ENCODE peak calls at places on chromosomes 3 and 15, in eight cellular contexts. B is DND-41, N is ascending aorta, V is tibial artery, O is foreskin fibroblast, L is cardiac muscle cell, I is thoracic aorta, Y is GM12865. M is an unnamed sample.

GRCh38 chr3:192819001-192819569 is 91.7 kb upstream of the FGF12 start:
- DNase-seq in B (no peak), N (no peak), V (no peak), O (peak; percentile 78), L (peak; percentile 79), I (no peak), Y (peak; percentile 81), M (peak; percentile 83)

GRCh38 chr3:50245831-50246516 is 10.0 kb downstream of the GNAI2 start:
- DNase-seq in B (peak; percentile 93), N (peak; percentile 79), V (peak; percentile 92), O (peak; percentile 95), L (peak; percentile 92), I (peak; percentile 77), Y (peak; percentile 90), M (peak; percentile 90)

GRCh38 chr3:122576174-122576940 is 1.1 kb upstream of the PARP15 start:
- DNase-seq in B (no peak), N (no peak), V (no peak), O (peak; percentile 28), L (no peak), I (no peak), Y (peak; percentile 92), M (no peak)

GRCh38 chr3:44561076-44561475 is 6.1 kb downstream of the ZKSCAN7 start:
- DNase-seq in B (no peak), N (no peak), V (no peak), O (no peak), L (no peak), I (no peak), Y (no peak), M (no peak)

GRCh38 chr15:98567951-98568350 is 80.4 kb upstream of the IGF1R start:
- DNase-seq in B (no peak), N (no peak), V (no peak), O (no peak), L (peak; percentile 19), I (no peak), Y (no peak), M (peak; percentile 37)

GRCh38 chr15:35455201-35455600 is 90.8 kb downstream of the DPH6 start:
- DNase-seq in B (no peak), N (no peak), V (no peak), O (no peak), L (peak; percentile 8), I (no peak), Y (no peak), M (no peak)

GRCh38 chr3:13902648-13903238 is 22.9 kb upstream of the WNT7A start:
- DNase-seq in B (no peak), N (no peak), V (no peak), O (no peak), L (no peak), I (no peak), Y (no peak), M (no peak)

GRCh38 chr15:28003302-28004037 is 95.6 kb downstream of the OCA2 start:
- DNase-seq in B (no peak), N (no peak), V (no peak), O (no peak), L (no peak), I (no peak), Y (no peak), M (no peak)

GRCh38 chr3:45887759-45888511 is 1.6 kb downstream of the CCR9 start:
- DNase-seq in B (no peak), N (no peak), V (no peak), O (no peak), L (no peak), I (no peak), Y (no peak), M (no peak)

GRCh38 chr3:7999363-7999762 is 502.3 kb upstream of the LMCD1 start:
- DNase-seq in B (no peak), N (no peak), V (no peak), O (no peak), L (no peak), I (no peak), Y (no peak), M (no peak)

GRCh38 chr3:11721114-11721440 is 77.4 kb upstream of the VGLL4 start:
- DNase-seq in B (no peak), N (no peak), V (no peak), O (no peak), L (no peak), I (no peak), Y (no peak), M (no peak)

GRCh38 chr15:72382146-72382545 is 6.3 kb upstream of the HEXA start:
- DNase-seq in B (no peak), N (no peak), V (no peak), O (peak; percentile 10), L (peak; percentile 17), I (no peak), Y (peak; percentile 29), M (no peak)

GRCh38 chr15:37375529-37375928 is 275.2 kb upstream of the MEIS2 start:
- DNase-seq in B (no peak), N (no peak), V (no peak), O (no peak), L (no peak), I (no peak), Y (no peak), M (no peak)

GRCh38 chr3:182637350-182638197 is 155.7 kb upstream of the ATP11B start:
- DNase-seq in B (no peak), N (no peak), V (no peak), O (no peak), L (no peak), I (no peak), Y (no peak), M (no peak)

GRCh38 chr3:37173806-37174205 is 576 bp downstream of the LRRFIP2 start:
- DNase-seq in B (no peak), N (no peak), V (no peak), O (no peak), L (no peak), I (no peak), Y (no peak), M (peak; percentile 68)

GRCh38 chr15:29074045-29074444 is 188.3 kb downstream of the APBA2 start:
- DNase-seq in B (no peak), N (no peak), V (no peak), O (no peak), L (peak; percentile 7), I (no peak), Y (no peak), M (peak; percentile 93)

GRCh38 chr3:36416660-36417059 is 36.4 kb downstream of the STAC start:
- DNase-seq in B (no peak), N (no peak), V (no peak), O (no peak), L (no peak), I (no peak), Y (no peak), M (peak; percentile 35)

DNA sequence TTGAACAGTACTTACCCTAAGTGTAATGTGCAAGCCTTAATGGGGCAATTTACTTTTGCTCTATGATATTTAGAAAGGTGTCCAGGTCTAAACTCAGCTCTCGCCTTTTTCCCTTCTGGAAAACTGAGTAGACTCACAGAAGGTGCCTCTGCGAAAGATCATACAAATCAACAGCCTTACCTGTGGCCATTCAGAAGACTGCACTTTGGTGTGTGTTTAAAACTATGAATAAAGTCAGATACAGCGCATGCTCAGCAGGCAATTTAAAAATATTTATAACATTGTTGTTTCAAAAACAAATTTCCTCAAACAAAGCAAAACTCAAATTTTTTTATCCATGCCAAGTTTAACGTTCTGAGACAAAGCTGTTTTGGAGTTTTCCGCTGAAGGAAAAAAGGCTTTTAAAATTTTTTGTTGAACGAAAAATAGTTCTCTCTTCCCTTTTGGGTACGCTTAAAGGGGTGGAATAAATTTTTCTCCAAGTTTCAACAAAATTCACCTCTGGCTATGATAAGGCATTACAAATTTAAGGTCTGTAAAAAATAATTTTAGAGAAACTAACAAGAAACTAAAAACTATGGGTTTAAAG is 156.3 kb downstream of the TIGIT start:
- DNase-seq in B (no peak), N (no peak), V (no peak), O (no peak), L (no peak), I (no peak), Y (peak; percentile 81), M (peak; percentile 18)
- H3K4me3 ChIP-seq in B (no peak overlapping the region), N (no peak overlapping the region), V (no peak overlapping the region), O (peak overlapping the region; percentile 17), L (no peak overlapping the region), I (no peak overlapping the region), Y (peak overlapping the region; percentile 75), M (peak overlapping the region; percentile 19)

GRCh38 chr3:171965088-171965712 is 74.2 kb upstream of the FNDC3B start:
- DNase-seq in B (no peak), N (no peak), V (no peak), O (no peak), L (no peak), I (no peak), Y (no peak), M (no peak)

GRCh38 chr3:171970301-171970788 is 69.0 kb upstream of the FNDC3B start:
- DNase-seq in B (no peak), N (no peak), V (no peak), O (peak; percentile 27), L (no peak), I (no peak), Y (peak; percentile 18), M (no peak)

GRCh38 chr3:171966533-171967136 is 72.7 kb upstream of the FNDC3B start:
- DNase-seq in B (no peak), N (no peak), V (no peak), O (peak; percentile 59), L (peak; percentile 46), I (no peak), Y (no peak), M (no peak)

GRCh38 chr3:171967137-171967783 is 72.1 kb upstream of the FNDC3B start:
- DNase-seq in B (no peak), N (no peak), V (no peak), O (peak; percentile 94), L (peak; percentile 88), I (no peak), Y (no peak), M (peak; percentile 64)

GRCh38 chr3:171967932-171968678 is 71.3 kb upstream of the FNDC3B start:
- DNase-seq in B (no peak), N (no peak), V (no peak), O (peak; percentile 56), L (peak; percentile 96), I (no peak), Y (no peak), M (no peak)
- TF ChIP-seq CTCF in B (no peak), N (no peak), V (no peak), O (no peak), L (no peak), I (no peak), Y (no peak), M (no peak)

GRCh38 chr3:67082533-67083024 is 84.5 kb downstream of the KBTBD8 start:
- DNase-seq in B (peak; percentile 9), N (no peak), V (no peak), O (no peak), L (no peak), I (no peak), Y (no peak), M (no peak)
- H3K4me3 ChIP-seq in B (peak overlapping the region; percentile 19), N (no peak overlapping the region), V (no peak overlapping the region), O (no peak overlapping the region), L (no peak overlapping the region), I (no peak overlapping the region), Y (no peak overlapping the region), M (no peak overlapping the region)

DNA sequence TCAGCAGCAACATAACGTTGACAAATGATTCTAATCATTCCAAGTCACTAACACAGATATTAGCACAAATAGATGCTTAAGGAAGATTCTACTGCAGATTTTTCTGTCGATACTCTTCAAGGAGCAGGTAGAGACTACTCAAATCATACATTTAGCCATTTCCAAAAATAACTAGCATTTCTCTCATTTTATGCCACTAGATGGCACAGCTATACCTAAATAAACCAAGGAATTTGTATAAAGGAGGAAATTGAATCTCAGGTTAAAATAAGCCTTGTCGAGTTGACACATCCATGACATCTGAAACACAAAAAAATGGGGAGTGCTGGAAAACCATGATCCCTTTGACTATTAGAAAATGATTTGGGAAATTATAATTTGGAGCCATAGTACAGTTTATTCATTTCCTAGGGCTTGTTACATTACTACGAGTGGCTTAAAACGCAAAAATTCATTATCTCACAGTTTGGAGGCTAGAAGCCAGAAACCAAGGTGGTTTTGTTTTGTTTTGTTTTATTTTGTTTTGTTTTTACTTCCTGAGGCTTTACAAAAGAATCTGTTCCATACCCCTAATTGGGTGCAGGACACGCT is 59.5 kb upstream of the STRIT1 start:
- DNase-seq in B (no peak), N (no peak), V (no peak), O (peak; percentile 59), L (peak; percentile 50), I (no peak), Y (peak; percentile 43), M (peak; percentile 48)
- TF ChIP-seq CTCF in B (peak; percentile 81), N (no peak), V (peak; percentile 69), O (peak; percentile 27), L (peak; percentile 52), I (peak; percentile 43), Y (peak; percentile 30), M (peak; percentile 35)